ENCODE peak calls at places on chromosome 13, in four cellular contexts. K is HS-5; C is fibroblast of villous mesenchyme; B is activated T-helper 9 cell treated with anti-CD3 and anti-CD28 coated beads, Interleukin-2, amount 50 U/mL, for 16 hours. R is an unnamed sample.

GRCh38 chr13:29763426-29764180 is 86.8 kb downstream of the UBL3 start:
- DNase-seq in K (no peak), C (no peak), B (no peak), R (no peak)

GRCh38 chr13:32448224-32448623 is 20.3 kb upstream of the N4BP2L1 start:
- DNase-seq in K (no peak), C (no peak), B (no peak), R (no peak)

GRCh38 chr13:25881946-25882574 is 169.8 kb downstream of the SHISA2 start:
- DNase-seq in K (no peak), C (peak; percentile 6), B (no peak), R (no peak)

GRCh38 chr13:50485979-50486935 is 357.2 kb downstream of the DLEU7 start:
- DNase-seq in K (no peak), C (no peak), B (no peak), R (no peak)

GRCh38 chr13:99417151-99417820 is 84.0 kb upstream of the TM9SF2 start:
- DNase-seq in K (no peak), C (no peak), B (no peak), R (no peak)

GRCh38 chr13:59677966-59678814 is 485.5 kb downstream of the DIAPH3 start:
- DNase-seq in K (no peak), C (peak; percentile 59), B (no peak), R (no peak)

GRCh38 chr13:19959141-19959830 is 759 bp downstream of the ZMYM2 start:
- DNase-seq in K (no peak), C (peak; percentile 57), B (peak; percentile 59), R (peak; percentile 73)

GRCh38 chr13:41694902-41695301 is 237.6 kb downstream of the RGCC start:
- DNase-seq in K (peak; percentile 72), C (peak; percentile 98), B (no peak), R (no peak)

GRCh38 chr13:106616729-106617128 is 48.8 kb upstream of the ARGLU1 start:
- DNase-seq in K (no peak), C (no peak), B (no peak), R (no peak)

GRCh38 chr13:110916671-110917142 is 1.8 kb upstream of the ANKRD10 start:
- DNase-seq in K (peak; percentile 20), C (peak; percentile 83), B (no peak), R (no peak)

GRCh38 chr13:27036236-27036981 is 135.2 kb downstream of the USP12 start:
- DNase-seq in K (no peak), C (peak; percentile 69), B (no peak), R (no peak)

GRCh38 chr13:71879129-71879535 is 12.1 kb upstream of the DACH1 start:
- DNase-seq in K (no peak), C (peak; percentile 56), B (no peak), R (no peak)

GRCh38 chr13:79398915-79399314 is 7.1 kb downstream of the RBM26 start:
- DNase-seq in K (no peak), C (no peak), B (no peak), R (no peak)

GRCh38 chr13:21429217-21429616 is 29.9 kb downstream of the ZDHHC20 start:
- DNase-seq in K (no peak), C (no peak), B (no peak), R (no peak)

GRCh38 chr13:36639610-36640009 is 34.2 kb upstream of the SERTM1 start:
- DNase-seq in K (no peak), C (no peak), B (no peak), R (no peak)

GRCh38 chr13:23979361-23980159 is 82.3 kb upstream of the C1QTNF9B start:
- DNase-seq in K (no peak), C (peak; percentile 82), B (no peak), R (peak; percentile 71)

GRCh38 chr13:58085819-58086218 is 454.3 kb downstream of the PCDH17 start:
- DNase-seq in K (no peak), C (no peak), B (no peak), R (no peak)

GRCh38 chr13:93361703-93362102 is 135.1 kb downstream of the GPC6 start:
- DNase-seq in K (no peak), C (peak; percentile 11), B (no peak), R (no peak)